ENCODE peak calls at places on chromosomes 2 and 18, in six cellular contexts. E is T follicular helper cell; B is putamen; T is activated CD8-positive, alpha-beta memory T cell treated with anti-CD3 and anti-CD28 coated beads, Interleukin-2, amount 50 U/mL, for 48 hours; L is mucosa of gallbladder; W is HEK293T. V is an unnamed sample.

GRCh38 chr18:26574958-26575864 is 26.9 kb upstream of the KCTD1 start:
- DNase-seq in E (no peak), B (no peak), T (peak), L (peak), W (peak), V (peak)

GRCh38 chr2:48248251-48248933 is 281.6 kb upstream of the STON1 start:
- DNase-seq in E (no peak), B (no peak), T (no peak), L (no peak), W (peak), V (peak)

GRCh38 chr2:54402350-54402749 is 53.8 kb upstream of the SPTBN1 start:
- DNase-seq in E (no peak), B (no peak), T (no peak), L (peak), W (no peak), V (no peak)

GRCh38 chr2:219595250-219595649 is 2.4 kb upstream of the STK11IP start:
- DNase-seq in E (no peak), B (no peak), T (no peak), L (no peak), W (no peak), V (no peak)

GRCh38 chr2:240896871-240897692 is 1.1 kb upstream of the MAB21L4 start:
- DNase-seq in E (no peak), B (no peak), T (no peak), L (peak), W (no peak), V (no peak)

GRCh38 chr2:39381653-39382052 is 55.4 kb downstream of the MAP4K3 start:
- DNase-seq in E (no peak), B (no peak), T (no peak), L (no peak), W (no peak), V (no peak)

GRCh38 chr2:186254759-186255158 is 231.3 kb upstream of the ZC3H15 start:
- DNase-seq in E (no peak), B (no peak), T (no peak), L (no peak), W (no peak), V (no peak)

GRCh38 chr2:71963295-71963694 is 184.4 kb downstream of the CYP26B1 start:
- DNase-seq in E (no peak), B (no peak), T (no peak), L (no peak), W (no peak), V (peak)

GRCh38 chr18:25016666-25017065 is 335.3 kb downstream of the ZNF521 start:
- DNase-seq in E (no peak), B (no peak), T (no peak), L (no peak), W (no peak), V (no peak)

GRCh38 chr18:56083889-56084288 is 495.9 kb upstream of the TCF4 start:
- DNase-seq in E (no peak), B (no peak), T (no peak), L (no peak), W (no peak), V (no peak)

GRCh38 chr2:127762441-127762840 is 48.5 kb downstream of the WDR33 start:
- DNase-seq in E (no peak), B (no peak), T (no peak), L (no peak), W (no peak), V (no peak)

GRCh38 chr18:59005266-59005665 is 134.4 kb upstream of the SEC11C start:
- DNase-seq in E (no peak), B (no peak), T (no peak), L (peak), W (no peak), V (peak)

GRCh38 chr2:214881647-214882205 is 72.2 kb upstream of the BARD1 start:
- DNase-seq in E (no peak), B (peak), T (no peak), L (no peak), W (no peak), V (no peak)

GRCh38 chr2:132037527-132038178 is 124.1 kb downstream of the ANKRD30BL start:
- DNase-seq in E (no peak), B (no peak), T (no peak), L (no peak), W (peak), V (peak)

GRCh38 chr18:36158261-36158867 is 28.7 kb downstream of the ELP2 start:
- DNase-seq in E (no peak), B (no peak), T (no peak), L (no peak), W (no peak), V (peak)

GRCh38 chr18:3605562-3606443 is 155.8 kb downstream of the TGIF1 start:
- DNase-seq in E (no peak), B (no peak), T (no peak), L (no peak), W (no peak), V (peak)

V was measured in AG20443.